ENCODE peak calls at places on chromosome 9, in seven cellular contexts. R is suprapubic skin, B is ovary, X is body of pancreas, S is thyroid gland, K is tibial nerve, O is Peyer's patch. H is an unnamed sample.
A peak's percentile ranks its signal among the peaks of the same experiment; 100 is the strongest.

GRCh38 chr9:36137392-36138004 is 965 bp downstream of the GLIPR2 start:
- DNase-seq in R (peak; percentile 74), B (no peak), X (no peak), S (peak; percentile 35), K (no peak), O (peak; percentile 47), H (no peak)

GRCh38 chr9:75950983-75951382 is 60.5 kb downstream of the PCSK5 start:
- DNase-seq in R (no peak), B (no peak), X (no peak), S (no peak), K (no peak), O (peak; percentile 51), H (no peak)

GRCh38 chr9:133104718-133105460 is 16.2 kb downstream of the RALGDS start:
- DNase-seq in R (no peak), B (peak; percentile 17), X (peak; percentile 7), S (no peak), K (no peak), O (peak; percentile 33), H (peak; percentile 81)

GRCh38 chr9:127751269-127752054 is 16.4 kb upstream of the TOR2A start:
- DNase-seq in R (no peak), B (no peak), X (no peak), S (no peak), K (no peak), O (no peak), H (no peak)

GRCh38 chr9:130215341-130216119 is 43.3 kb downstream of the NCS1 start:
- DNase-seq in R (no peak), B (no peak), X (no peak), S (peak; percentile 59), K (no peak), O (no peak), H (no peak)

GRCh38 chr9:3827175-3827574 is 301.4 kb upstream of the RFX3 start:
- DNase-seq in R (no peak), B (no peak), X (peak; percentile 42), S (peak; percentile 79), K (no peak), O (no peak), H (peak; percentile 37)

GRCh38 chr9:123327697-123328100 is 28.3 kb upstream of the CRB2 start:
- DNase-seq in R (no peak), B (no peak), X (peak; percentile 90), S (peak; percentile 93), K (no peak), O (no peak), H (no peak)

GRCh38 chr9:116816484-116816883 is 129.4 kb downstream of the TRIM32 start:
- DNase-seq in R (no peak), B (no peak), X (no peak), S (no peak), K (no peak), O (no peak), H (no peak)

GRCh38 chr9:97758334-97758916 is 61.3 kb upstream of the XPA start:
- DNase-seq in R (no peak), B (no peak), X (no peak), S (no peak), K (no peak), O (no peak), H (no peak)

GRCh38 chr9:96022445-96023031 is 147.0 kb downstream of the ERCC6L2 start:
- DNase-seq in R (no peak), B (peak; percentile 39), X (no peak), S (peak; percentile 89), K (peak; percentile 47), O (peak; percentile 73), H (no peak)

GRCh38 chr9:109117856-109118801 is 1.6 kb downstream of the TMEM245 start:
- DNase-seq in R (no peak), B (no peak), X (peak; percentile 51), S (peak; percentile 80), K (no peak), O (peak; percentile 82), H (peak; percentile 43)

GRCh38 chr9:130184983-130185382 is 12.8 kb downstream of the NCS1 start:
- DNase-seq in R (no peak), B (no peak), X (no peak), S (no peak), K (no peak), O (no peak), H (no peak)

GRCh38 chr9:26142201-26142600 is 464.0 kb upstream of the TUSC1 start:
- DNase-seq in R (no peak), B (no peak), X (no peak), S (no peak), K (no peak), O (no peak), H (no peak)

GRCh38 chr9:93891050-93891449 is 64.1 kb downstream of the BARX1 start:
- DNase-seq in R (peak; percentile 54), B (no peak), X (no peak), S (no peak), K (no peak), O (no peak), H (no peak)

GRCh38 chr9:71664566-71664965 is 103.7 kb downstream of the CEMIP2 start:
- DNase-seq in R (no peak), B (no peak), X (no peak), S (no peak), K (no peak), O (no peak), H (no peak)

GRCh38 chr9:35920004-35920658 is 10.8 kb downstream of the SPAAR start:
- DNase-seq in R (no peak), B (no peak), X (no peak), S (no peak), K (no peak), O (peak; percentile 80), H (no peak)

GRCh38 chr9:108789742-108790141 is 66.0 kb downstream of the ACTL7B start:
- DNase-seq in R (no peak), B (no peak), X (no peak), S (no peak), K (no peak), O (no peak), H (no peak)

GRCh38 chr9:110545705-110546104 is 33.8 kb downstream of the SVEP1 start:
- DNase-seq in R (no peak), B (no peak), X (no peak), S (no peak), K (no peak), O (no peak), H (no peak)

GRCh38 chr9:117714282-117714681 is 10.1 kb downstream of the TLR4 start:
- DNase-seq in R (no peak), B (no peak), X (no peak), S (no peak), K (no peak), O (no peak), H (no peak)

GRCh38 chr9:16710888-16711287 is 159.6 kb downstream of the BNC2 start:
- DNase-seq in R (no peak), B (no peak), X (no peak), S (no peak), K (no peak), O (no peak), H (no peak)

GRCh38 chr9:37994639-37995347 is 74.2 kb downstream of the SHB start:
- DNase-seq in R (peak; percentile 87), B (no peak), X (peak; percentile 65), S (peak; percentile 35), K (peak; percentile 54), O (peak; percentile 72), H (peak; percentile 94)

GRCh38 chr9:131397100-131397790 is 3.4 kb downstream of the PRRC2B start:
- DNase-seq in R (no peak), B (no peak), X (peak; percentile 28), S (peak; percentile 38), K (no peak), O (no peak), H (no peak)
- TF ChIP-seq CTCF in R (no peak), B (no peak), X (no peak), S (no peak), K (no peak), O (no peak), H (no peak)

DNA sequence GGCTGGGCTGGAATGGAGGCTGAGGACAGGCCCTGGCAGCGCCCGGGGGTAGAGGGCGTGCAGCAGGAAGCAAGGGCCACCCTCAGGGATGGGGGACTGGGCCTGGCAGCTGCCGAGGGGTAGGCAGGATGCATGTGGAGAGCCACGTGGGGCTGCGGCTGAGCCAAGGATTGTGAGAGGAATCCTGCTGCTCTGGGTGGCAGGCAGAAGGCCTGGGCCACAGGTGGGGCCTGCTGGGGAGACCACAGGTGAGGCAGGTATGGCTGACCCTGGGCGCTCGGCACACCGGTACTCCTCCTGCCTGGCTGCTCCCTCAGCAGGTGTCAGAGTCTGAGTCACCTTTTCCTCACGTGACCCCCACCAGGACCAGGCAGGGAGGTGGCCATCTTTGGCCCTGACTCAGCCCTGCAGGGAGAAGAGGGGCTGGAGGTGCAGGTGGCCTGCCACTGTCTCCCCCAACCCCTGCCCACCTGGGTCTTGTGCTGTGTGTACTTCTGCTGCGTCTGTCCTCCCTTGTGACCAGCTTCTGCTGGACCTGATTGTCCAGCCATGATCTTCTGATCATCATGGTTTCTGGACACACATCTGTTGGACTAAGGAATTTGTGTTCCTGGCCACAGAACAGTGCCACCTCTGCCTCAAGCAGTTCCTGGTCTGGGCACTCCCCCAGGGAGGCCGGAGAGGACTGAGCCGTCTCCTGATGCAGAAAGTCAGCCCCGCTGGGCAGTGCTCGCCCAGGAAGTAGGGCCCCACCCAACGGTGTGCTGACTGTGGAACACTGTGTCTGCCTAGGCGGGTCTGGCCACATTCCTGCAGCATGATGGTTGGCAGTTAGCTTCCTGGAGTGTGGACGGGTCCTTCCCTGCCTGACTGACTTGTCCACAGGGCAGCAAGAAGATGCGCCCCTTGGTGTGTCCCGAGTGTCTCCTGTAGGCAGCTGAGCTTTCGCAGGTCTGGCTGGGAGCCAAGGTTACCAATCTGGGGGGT is 6.4 kb downstream of the ARRDC1 start:
- DNase-seq in R (no peak), B (no peak), X (peak; percentile 96), S (peak; percentile 95), K (no peak), O (peak; percentile 93), H (peak; percentile 87)
- TF ChIP-seq POLR2A in R (no peak), B (no peak), X (peak; percentile 81), S (no peak), K (no peak), O (peak; percentile 73), H (no peak)

GRCh38 chr9:31908891-31909480 is 475.5 kb upstream of the ACO1 start:
- DNase-seq in R (no peak), B (no peak), X (no peak), S (no peak), K (no peak), O (no peak), H (no peak)
- H3K4me3 ChIP-seq in R (no peak overlapping the region), B (no peak overlapping the region), X (no peak overlapping the region), S (no peak overlapping the region), K (no peak overlapping the region), O (no peak overlapping the region), H (no peak overlapping the region)

GRCh38 chr9:98773721-98774120 is 22.6 kb downstream of the ANKS6 start:
- DNase-seq in R (no peak), B (no peak), X (no peak), S (no peak), K (no peak), O (no peak), H (no peak)
- TF ChIP-seq CTCF in R (no peak), B (no peak), X (no peak), S (no peak), K (no peak), O (no peak), H (no peak)

H was measured in lower leg skin.